ENCODE peak calls at places on chromosomes 12 and 14, in five cellular contexts. One of them, this sample, is unnamed.
A peak's percentile ranks its signal among the peaks of the same experiment; 100 is the strongest.

GRCh38 chr12:125015680-125016310 is 22.4 kb downstream of the BRI3BP start:
- DNase-seq in gastrocnemius medialis: no peak
- DNase-seq in brain microvascular endothelial cell: no peak
- DNase-seq in Panc1: no peak
- DNase-seq in CD8-positive, alpha-beta T cell: no peak
- DNase-seq in this sample: no peak

GRCh38 chr12:51323966-51324895 is at the start of gene BIN2:
- DNase-seq in gastrocnemius medialis: peak; percentile 13
- DNase-seq in brain microvascular endothelial cell: no peak
- DNase-seq in Panc1: no peak
- DNase-seq in CD8-positive, alpha-beta T cell: peak; percentile 39
- DNase-seq in this sample: no peak

GRCh38 chr12:76256904-76257303 is 91.3 kb downstream of the BBS10 start:
- DNase-seq in gastrocnemius medialis: no peak
- DNase-seq in brain microvascular endothelial cell: no peak
- DNase-seq in Panc1: no peak
- DNase-seq in CD8-positive, alpha-beta T cell: no peak
- DNase-seq in this sample: no peak

GRCh38 chr12:65022960-65023359 is 98.1 kb downstream of the WIF1 start:
- DNase-seq in gastrocnemius medialis: no peak
- DNase-seq in brain microvascular endothelial cell: no peak
- DNase-seq in Panc1: no peak
- DNase-seq in CD8-positive, alpha-beta T cell: no peak
- DNase-seq in this sample: no peak

GRCh38 chr12:62604856-62605255 is 138.2 kb downstream of the MON2 start:
- DNase-seq in gastrocnemius medialis: no peak
- DNase-seq in brain microvascular endothelial cell: peak; percentile 36
- DNase-seq in Panc1: no peak
- DNase-seq in CD8-positive, alpha-beta T cell: no peak
- DNase-seq in this sample: no peak

GRCh38 chr12:1630081-1630826 is 1.2 kb downstream of the WNT5B start:
- DNase-seq in gastrocnemius medialis: peak; percentile 39
- DNase-seq in brain microvascular endothelial cell: no peak
- DNase-seq in Panc1: no peak
- DNase-seq in CD8-positive, alpha-beta T cell: no peak
- DNase-seq in this sample: no peak

GRCh38 chr14:103433902-103434563 is 48.8 kb downstream of the MARK3 start:
- DNase-seq in gastrocnemius medialis: no peak
- DNase-seq in brain microvascular endothelial cell: no peak
- DNase-seq in Panc1: no peak
- DNase-seq in CD8-positive, alpha-beta T cell: no peak
- DNase-seq in this sample: no peak

GRCh38 chr14:60970146-60970545 is 10.7 kb downstream of the TRMT5 start:
- DNase-seq in gastrocnemius medialis: no peak
- DNase-seq in brain microvascular endothelial cell: no peak
- DNase-seq in Panc1: no peak
- DNase-seq in CD8-positive, alpha-beta T cell: no peak
- DNase-seq in this sample: no peak

GRCh38 chr12:26188132-26188531 is 7.2 kb upstream of the SSPN start:
- DNase-seq in gastrocnemius medialis: no peak
- DNase-seq in brain microvascular endothelial cell: peak; percentile 42
- DNase-seq in Panc1: no peak
- DNase-seq in CD8-positive, alpha-beta T cell: no peak
- DNase-seq in this sample: no peak

GRCh38 chr14:55850803-55851202 is 267.4 kb upstream of the PELI2 start:
- DNase-seq in gastrocnemius medialis: no peak
- DNase-seq in brain microvascular endothelial cell: peak; percentile 35
- DNase-seq in Panc1: no peak
- DNase-seq in CD8-positive, alpha-beta T cell: no peak
- DNase-seq in this sample: no peak

GRCh38 chr12:21650997-21651396 is 6.6 kb downstream of the LDHB start:
- DNase-seq in gastrocnemius medialis: no peak
- DNase-seq in brain microvascular endothelial cell: no peak
- DNase-seq in Panc1: no peak
- DNase-seq in CD8-positive, alpha-beta T cell: no peak
- DNase-seq in this sample: no peak

GRCh38 chr14:103518416-103519042 is 4.1 kb downstream of the CKB start:
- DNase-seq in gastrocnemius medialis: peak; percentile 61
- DNase-seq in brain microvascular endothelial cell: no peak
- DNase-seq in Panc1: no peak
- DNase-seq in CD8-positive, alpha-beta T cell: peak; percentile 27
- DNase-seq in this sample: no peak

GRCh38 chr12:43169115-43169681 is 382.8 kb downstream of the ADAMTS20 start:
- DNase-seq in gastrocnemius medialis: no peak
- DNase-seq in brain microvascular endothelial cell: no peak
- DNase-seq in Panc1: no peak
- DNase-seq in CD8-positive, alpha-beta T cell: no peak
- DNase-seq in this sample: no peak

GRCh38 chr12:104358353-104359003 is 54.9 kb downstream of the EID3 start:
- DNase-seq in gastrocnemius medialis: peak; percentile 46
- DNase-seq in brain microvascular endothelial cell: peak; percentile 56
- DNase-seq in Panc1: peak; percentile 67
- DNase-seq in CD8-positive, alpha-beta T cell: peak; percentile 38
- DNase-seq in this sample: no peak

GRCh38 chr14:66174453-66174891 is 311.7 kb upstream of the CCDC196 start:
- DNase-seq in gastrocnemius medialis: no peak
- DNase-seq in brain microvascular endothelial cell: no peak
- DNase-seq in Panc1: no peak
- DNase-seq in CD8-positive, alpha-beta T cell: no peak
- DNase-seq in this sample: no peak

GRCh38 chr12:32217354-32218310 is 111.0 kb downstream of the BICD1 start:
- DNase-seq in gastrocnemius medialis: peak; percentile 33
- DNase-seq in brain microvascular endothelial cell: peak; percentile 75
- DNase-seq in Panc1: no peak
- DNase-seq in CD8-positive, alpha-beta T cell: no peak
- DNase-seq in this sample: no peak

GRCh38 chr12:49017764-49018281 is 753 bp downstream of the PRKAG1 start:
- DNase-seq in gastrocnemius medialis: peak; percentile 77
- DNase-seq in brain microvascular endothelial cell: peak; percentile 32
- DNase-seq in Panc1: no peak
- DNase-seq in CD8-positive, alpha-beta T cell: no peak
- DNase-seq in this sample: no peak

GRCh38 chr12:47082283-47082962 is 2.7 kb upstream of the AMIGO2 start:
- DNase-seq in gastrocnemius medialis: no peak
- DNase-seq in brain microvascular endothelial cell: no peak
- DNase-seq in Panc1: no peak
- DNase-seq in CD8-positive, alpha-beta T cell: no peak
- DNase-seq in this sample: no peak

GRCh38 chr12:48828293-48828692 is 10.0 kb downstream of the CACNB3 start:
- DNase-seq in gastrocnemius medialis: no peak
- DNase-seq in brain microvascular endothelial cell: no peak
- DNase-seq in Panc1: no peak
- DNase-seq in CD8-positive, alpha-beta T cell: no peak
- DNase-seq in this sample: no peak

GRCh38 chr12:105775351-105775750 is 363.4 kb downstream of the NUAK1 start:
- DNase-seq in gastrocnemius medialis: no peak
- DNase-seq in brain microvascular endothelial cell: peak; percentile 54
- DNase-seq in Panc1: no peak
- DNase-seq in CD8-positive, alpha-beta T cell: no peak
- DNase-seq in this sample: no peak

GRCh38 chr14:102777711-102778615 is 714 bp downstream of the TRAF3 start:
- DNase-seq in gastrocnemius medialis: no peak
- DNase-seq in brain microvascular endothelial cell: peak; percentile 14
- DNase-seq in Panc1: no peak
- DNase-seq in CD8-positive, alpha-beta T cell: no peak
- DNase-seq in this sample: no peak

DNA sequence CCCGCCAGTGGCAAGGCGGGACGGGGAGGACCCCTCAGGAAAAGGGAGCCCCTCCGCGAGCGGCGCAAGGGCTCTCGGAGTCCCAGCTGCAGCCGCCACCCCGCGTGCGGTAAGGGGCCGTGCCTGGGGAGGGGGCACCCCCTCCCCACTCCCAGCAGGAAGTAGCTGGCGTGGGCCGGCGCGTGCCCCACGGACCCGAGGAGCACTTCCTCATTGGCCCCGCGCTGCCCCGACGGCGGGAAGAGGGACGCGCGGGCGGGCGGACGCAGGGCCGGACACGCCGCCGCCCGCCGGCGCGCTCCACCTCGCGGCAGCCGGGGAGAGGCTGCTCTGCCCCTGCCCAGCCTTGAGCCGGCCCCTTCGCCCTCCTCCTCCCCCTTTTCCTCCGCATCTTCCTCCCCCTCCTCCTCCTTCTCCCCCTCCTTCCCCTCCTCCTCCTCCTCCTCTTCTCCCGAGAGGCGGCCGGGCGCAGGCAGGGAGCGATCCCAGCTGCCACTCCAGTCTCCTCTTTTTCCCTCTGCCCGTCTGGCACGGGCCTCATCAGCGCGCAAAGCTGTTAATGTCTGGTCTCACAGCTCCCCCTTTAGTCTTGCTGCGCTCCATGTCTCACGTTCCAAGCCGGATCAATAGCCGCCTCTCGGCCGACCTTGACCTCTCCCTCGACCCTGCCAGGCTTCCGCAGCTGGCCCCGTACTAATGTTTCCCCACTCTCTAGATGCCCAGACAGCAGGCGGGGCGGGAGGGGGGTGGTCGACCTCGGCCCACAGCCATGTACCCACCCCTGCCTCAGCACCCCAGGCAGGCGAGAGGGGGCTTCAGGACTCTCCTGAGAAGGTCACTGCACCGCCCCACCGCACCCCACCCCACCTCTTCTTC is 2.6 kb upstream of the BCL11B start:
- DNase-seq in gastrocnemius medialis: no peak
- DNase-seq in brain microvascular endothelial cell: peak; percentile 12
- DNase-seq in Panc1: no peak
- DNase-seq in CD8-positive, alpha-beta T cell: no peak
- DNase-seq in this sample: no peak
- H3K27me3 ChIP-seq in gastrocnemius medialis: peaks cover 79% of the 10 kb centered on the region
- H3K27me3 ChIP-seq in brain microvascular endothelial cell: peaks cover 42% of the 10 kb centered on the region
- H3K27me3 ChIP-seq in Panc1: peaks cover 18% of the 10 kb centered on the region
- H3K27me3 ChIP-seq in CD8-positive, alpha-beta T cell: no peaks in the 10 kb centered on the region
- H3K27me3 ChIP-seq in this sample: peaks cover 23% of the 10 kb centered on the region

DNA sequence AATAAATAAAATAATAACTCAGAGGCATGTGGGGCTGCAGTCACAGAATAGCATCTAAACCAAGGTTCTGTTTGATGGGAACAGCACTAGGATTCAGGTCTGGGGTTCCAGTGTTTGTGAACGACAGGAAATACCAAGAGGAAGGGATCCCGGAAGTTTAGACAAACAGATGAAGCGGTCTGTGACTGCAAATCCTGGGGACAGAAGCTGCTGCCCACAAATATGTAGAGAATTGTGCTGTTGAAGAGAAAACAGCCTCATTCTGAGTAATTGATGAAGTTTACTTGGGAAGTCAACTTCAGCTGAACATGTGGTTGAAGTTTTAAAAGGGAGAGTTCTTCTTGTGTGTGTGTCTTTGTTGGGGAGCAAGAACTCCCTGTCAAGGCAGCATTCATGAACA is 98.4 kb upstream of the TBX5 start:
- DNase-seq in gastrocnemius medialis: no peak
- DNase-seq in brain microvascular endothelial cell: no peak
- DNase-seq in Panc1: no peak
- DNase-seq in CD8-positive, alpha-beta T cell: no peak
- DNase-seq in this sample: no peak
- H3K27me3 ChIP-seq in gastrocnemius medialis: no peaks in the 10 kb centered on the region
- H3K27me3 ChIP-seq in brain microvascular endothelial cell: no peaks in the 10 kb centered on the region
- H3K27me3 ChIP-seq in Panc1: peaks cover 43% of the 10 kb centered on the region
- H3K27me3 ChIP-seq in CD8-positive, alpha-beta T cell: peaks cover 4% of the 10 kb centered on the region
- H3K27me3 ChIP-seq in this sample: no peaks in the 10 kb centered on the region

GRCh38 chr12:3493225-3494049 is 2.4 kb downstream of the PRMT8 start:
- DNase-seq in gastrocnemius medialis: no peak
- DNase-seq in brain microvascular endothelial cell: no peak
- DNase-seq in Panc1: no peak
- DNase-seq in CD8-positive, alpha-beta T cell: no peak
- DNase-seq in this sample: no peak

GRCh38 chr12:3491938-3492867 is 1.2 kb downstream of the PRMT8 start:
- DNase-seq in gastrocnemius medialis: no peak
- DNase-seq in brain microvascular endothelial cell: peak; percentile 25
- DNase-seq in Panc1: no peak
- DNase-seq in CD8-positive, alpha-beta T cell: peak; percentile 4
- DNase-seq in this sample: no peak

GRCh38 chr12:3492868-3493224 is 1.8 kb downstream of the PRMT8 start:
- DNase-seq in gastrocnemius medialis: no peak
- DNase-seq in brain microvascular endothelial cell: no peak
- DNase-seq in Panc1: no peak
- DNase-seq in CD8-positive, alpha-beta T cell: no peak
- DNase-seq in this sample: no peak

GRCh38 chr12:3489057-3489456 is 1.9 kb upstream of the PRMT8 start:
- DNase-seq in gastrocnemius medialis: no peak
- DNase-seq in brain microvascular endothelial cell: peak; percentile 78
- DNase-seq in Panc1: no peak
- DNase-seq in CD8-positive, alpha-beta T cell: no peak
- DNase-seq in this sample: no peak

GRCh38 chr12:3490848-3491382 is at the start of gene PRMT8:
- DNase-seq in gastrocnemius medialis: no peak
- DNase-seq in brain microvascular endothelial cell: peak; percentile 5
- DNase-seq in Panc1: no peak
- DNase-seq in CD8-positive, alpha-beta T cell: no peak
- DNase-seq in this sample: no peak
- H3K27me3 ChIP-seq in gastrocnemius medialis: peaks cover 40% of the 10 kb centered on the region
- H3K27me3 ChIP-seq in brain microvascular endothelial cell: peaks cover 59% of the 10 kb centered on the region
- H3K27me3 ChIP-seq in Panc1: peaks cover 2% of the 10 kb centered on the region
- H3K27me3 ChIP-seq in CD8-positive, alpha-beta T cell: peaks cover 10% of the 10 kb centered on the region
- H3K27me3 ChIP-seq in this sample: peaks cover 13% of the 10 kb centered on the region

DNA sequence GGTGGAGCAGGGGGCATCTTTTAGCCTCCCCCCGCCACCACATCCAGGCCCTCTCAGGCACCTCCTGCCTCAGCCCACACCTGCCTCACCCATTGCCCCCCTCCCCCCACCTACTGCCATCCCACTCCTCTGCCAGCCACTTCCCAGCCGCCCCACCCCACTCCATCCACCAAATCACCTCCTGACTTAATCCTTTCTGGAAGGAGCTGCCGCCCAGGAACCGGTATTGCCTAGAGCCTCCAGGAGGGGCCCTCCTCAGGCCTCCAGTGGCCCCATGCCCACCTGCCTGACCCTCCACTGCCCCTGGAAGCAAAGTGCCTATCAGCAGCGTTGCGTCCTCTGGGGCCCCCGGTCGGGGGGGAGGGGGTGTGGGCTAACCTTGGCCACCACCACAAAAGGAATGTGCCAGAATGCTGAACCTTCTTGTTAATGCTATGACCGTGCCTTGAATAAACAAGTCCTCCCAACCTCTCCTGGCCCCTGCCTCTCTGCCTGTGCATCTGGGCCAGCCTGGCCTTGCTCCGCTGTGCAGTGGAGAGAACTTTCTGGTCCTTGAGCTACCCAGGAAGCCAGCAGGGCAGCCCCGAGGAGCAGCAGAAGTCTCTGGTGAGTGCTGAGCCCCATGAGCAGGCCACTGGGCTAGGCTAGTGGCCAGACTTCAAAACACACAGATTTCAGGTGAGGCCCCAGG is 11.8 kb downstream of the NGB start:
- DNase-seq in gastrocnemius medialis: no peak
- DNase-seq in brain microvascular endothelial cell: no peak
- DNase-seq in Panc1: no peak
- DNase-seq in CD8-positive, alpha-beta T cell: no peak
- DNase-seq in this sample: no peak
- H3K27me3 ChIP-seq in gastrocnemius medialis: no peaks in the 10 kb centered on the region
- H3K27me3 ChIP-seq in brain microvascular endothelial cell: no peaks in the 10 kb centered on the region
- H3K27me3 ChIP-seq in Panc1: no peaks in the 10 kb centered on the region
- H3K27me3 ChIP-seq in CD8-positive, alpha-beta T cell: no peaks in the 10 kb centered on the region
- H3K27me3 ChIP-seq in this sample: no peaks in the 10 kb centered on the region

DNA sequence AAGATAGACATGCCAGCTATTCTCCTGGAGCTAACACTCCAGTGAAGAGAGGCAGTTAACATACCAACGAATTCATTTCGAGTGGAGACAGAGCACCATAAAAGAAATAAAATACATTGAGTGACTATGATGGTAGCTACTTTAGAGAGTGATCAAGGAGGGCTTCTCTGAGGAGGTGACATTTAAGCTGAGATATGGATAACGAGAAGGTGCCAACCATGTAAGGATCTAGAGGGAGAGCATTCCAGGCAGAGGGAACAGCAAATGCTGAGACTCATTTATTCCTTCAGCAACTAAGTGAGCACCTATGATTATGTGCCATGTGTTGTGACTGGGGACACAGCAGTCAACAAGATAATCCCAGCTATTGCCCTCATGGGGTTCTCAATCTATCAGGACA is 28.3 kb upstream of the OAS1 start:
- DNase-seq in gastrocnemius medialis: no peak
- DNase-seq in brain microvascular endothelial cell: no peak
- DNase-seq in Panc1: no peak
- DNase-seq in CD8-positive, alpha-beta T cell: no peak
- DNase-seq in this sample: no peak
- H3K27me3 ChIP-seq in gastrocnemius medialis: no peaks in the 10 kb centered on the region
- H3K27me3 ChIP-seq in brain microvascular endothelial cell: peaks cover 6% of the 10 kb centered on the region
- H3K27me3 ChIP-seq in Panc1: peaks cover 14% of the 10 kb centered on the region
- H3K27me3 ChIP-seq in CD8-positive, alpha-beta T cell: peaks cover 12% of the 10 kb centered on the region
- H3K27me3 ChIP-seq in this sample: no peaks in the 10 kb centered on the region